ENCODE peak calls at places on chromosomes 7 and 10, in four cellular contexts. X, T, I and S are unnamed samples.

GRCh38 chr7:96962221-96962620 is 43.1 kb upstream of the DLX6 start:
- DNase-seq in X (no peak), T (no peak), I (no peak), S (no peak)

GRCh38 chr7:19242246-19242645 is 97.0 kb upstream of the FERD3L start:
- DNase-seq in X (no peak), T (peak; percentile 13), I (no peak), S (no peak)

GRCh38 chr7:45696476-45696875 is 122.3 kb downstream of the ADCY1 start:
- DNase-seq in X (no peak), T (no peak), I (no peak), S (no peak)

GRCh38 chr7:121623130-121623872 is 227.2 kb upstream of the FAM3C start:
- DNase-seq in X (no peak), T (no peak), I (no peak), S (no peak)

GRCh38 chr10:27844223-27844622 is 98.6 kb upstream of the MKX start:
- DNase-seq in X (no peak), T (no peak), I (no peak), S (no peak)

GRCh38 chr7:139075871-139076686 is 33.4 kb downstream of the ZC3HAV1 start:
- DNase-seq in X (no peak), T (no peak), I (no peak), S (no peak)

GRCh38 chr10:5776881-5777197 is 36.4 kb downstream of the GDI2 start:
- DNase-seq in X (no peak), T (no peak), I (peak; percentile 35), S (no peak)

GRCh38 chr10:121608669-121609190 is 10.5 kb upstream of the FGFR2 start:
- DNase-seq in X (no peak), T (peak; percentile 81), I (no peak), S (peak; percentile 40)

GRCh38 chr10:69866688-69867461 is 65.2 kb downstream of the COL13A1 start:
- DNase-seq in X (no peak), T (peak; percentile 85), I (peak; percentile 46), S (no peak)

GRCh38 chr7:26624431-26624830 is 240.0 kb downstream of the SKAP2 start:
- DNase-seq in X (no peak), T (no peak), I (no peak), S (no peak)

GRCh38 chr7:148383651-148384050 is 206.9 kb upstream of the C7orf33 start:
- DNase-seq in X (no peak), T (no peak), I (no peak), S (no peak)

GRCh38 chr7:123397746-123398145 is 136.6 kb downstream of the IQUB start:
- DNase-seq in X (no peak), T (no peak), I (no peak), S (no peak)

GRCh38 chr7:159098795-159099194 is 45.9 kb downstream of the VIPR2 start:
- DNase-seq in X (no peak), T (no peak), I (no peak), S (no peak)

GRCh38 chr7:140446467-140446866 is 32.8 kb downstream of the MKRN1 start:
- DNase-seq in X (no peak), T (no peak), I (no peak), S (no peak)

GRCh38 chr10:127456122-127456521 is 93.0 kb upstream of the NPS start:
- DNase-seq in X (no peak), T (no peak), I (no peak), S (no peak)

GRCh38 chr7:149720372-149721083 is 52.9 kb downstream of the ZNF467 start:
- DNase-seq in X (no peak), T (no peak), I (no peak), S (no peak)

GRCh38 chr10:109941193-109941872 is 18.0 kb upstream of the XPNPEP1 start:
- DNase-seq in X (no peak), T (peak; percentile 25), I (no peak), S (no peak)

GRCh38 chr10:19922236-19922963 is 106.2 kb downstream of the PLXDC2 start:
- DNase-seq in X (no peak), T (no peak), I (peak; percentile 14), S (no peak)

GRCh38 chr7:129829677-129830631 is 122.8 kb downstream of the UBE2H start:
- DNase-seq in X (no peak), T (peak; percentile 92), I (no peak), S (peak; percentile 77)

GRCh38 chr7:83646027-83646426 is 2.9 kb downstream of the SEMA3E start:
- DNase-seq in X (no peak), T (no peak), I (no peak), S (no peak)

GRCh38 chr7:20241491-20242261 is 24.5 kb upstream of the MACC1 start:
- DNase-seq in X (no peak), T (no peak), I (peak; percentile 83), S (no peak)

GRCh38 chr10:58352956-58353610 is 18.3 kb downstream of the UBE2D1 start:
- DNase-seq in X (no peak), T (no peak), I (no peak), S (no peak)

GRCh38 chr7:23247602-23248335 is 1.2 kb downstream of the GPNMB start:
- DNase-seq in X (no peak), T (peak; percentile 9), I (no peak), S (no peak)

GRCh38 chr7:17558558-17559332 is 260.3 kb downstream of the AHR start:
- DNase-seq in X (no peak), T (no peak), I (no peak), S (no peak)

GRCh38 chr7:2824026-2824677 is 20.0 kb downstream of the GNA12 start:
- DNase-seq in X (no peak), T (no peak), I (no peak), S (no peak)

GRCh38 chr7:25288536-25289283 is 60.4 kb upstream of the NPVF start:
- DNase-seq in X (no peak), T (no peak), I (no peak), S (no peak)

GRCh38 chr10:78802866-78803265 is 265.9 kb upstream of the ZMIZ1 start:
- DNase-seq in X (no peak), T (peak; percentile 10), I (peak; percentile 44), S (no peak)

GRCh38 chr10:64376169-64376568 is 855.0 kb downstream of the REEP3 start:
- DNase-seq in X (no peak), T (peak; percentile 26), I (no peak), S (no peak)

GRCh38 chr7:104271948-104272347 is 56.5 kb upstream of the LHFPL3 start:
- DNase-seq in X (no peak), T (no peak), I (no peak), S (no peak)

GRCh38 chr7:104267701-104268368 is 60.0 kb upstream of the ORC5 start:
- DNase-seq in X (no peak), T (no peak), I (no peak), S (no peak)

GRCh38 chr7:104275900-104276299 is 52.5 kb upstream of the LHFPL3 start:
- DNase-seq in X (no peak), T (no peak), I (no peak), S (peak; percentile 4)

DNA sequence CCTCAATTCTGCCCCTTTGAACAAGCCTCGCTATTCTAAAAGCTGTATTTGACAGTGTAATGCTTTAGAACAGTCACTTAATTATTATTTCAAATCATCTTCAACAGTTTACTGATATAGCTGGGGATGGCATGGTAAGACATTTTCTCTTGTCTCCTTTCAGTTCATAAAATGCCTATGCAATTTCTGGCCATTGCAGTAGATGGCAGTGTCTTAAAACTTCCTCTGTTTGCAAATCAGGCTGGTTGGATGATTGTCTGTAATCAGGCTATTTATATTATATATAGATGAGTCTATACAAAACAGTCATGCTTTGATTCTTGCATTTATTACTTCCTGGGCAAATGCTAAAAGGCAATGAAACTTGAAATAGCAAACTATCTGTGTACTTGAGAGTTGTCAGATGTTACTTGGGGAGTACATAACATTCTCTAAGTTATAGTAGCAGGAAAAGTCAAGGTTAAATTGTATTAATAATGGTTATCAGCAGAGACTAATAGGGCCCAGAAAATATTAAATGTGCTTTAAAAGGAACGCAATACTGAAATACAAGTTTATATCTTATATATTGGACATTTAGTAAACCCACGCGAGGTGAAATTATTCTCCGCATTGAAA is 55.5 kb upstream of the LHFPL3 start:
- DNase-seq in X (no peak), T (no peak), I (no peak), S (peak; percentile 17)
- TF ChIP-seq CTCF in X (no peak), T (peak; percentile 49), I (peak; percentile 56), S (peak; percentile 45)

GRCh38 chr7:131066635-131067034 is 261.0 kb upstream of the MKLN1 start:
- DNase-seq in X (no peak), T (no peak), I (no peak), S (no peak)

GRCh38 chr7:131071786-131072504 is 255.7 kb upstream of the MKLN1 start:
- DNase-seq in X (no peak), T (no peak), I (peak; percentile 62), S (peak; percentile 37)

GRCh38 chr7:131067220-131067619 is 260.5 kb upstream of the MKLN1 start:
- DNase-seq in X (no peak), T (no peak), I (no peak), S (no peak)

GRCh38 chr7:131072505-131073091 is 255.1 kb upstream of the MKLN1 start:
- DNase-seq in X (no peak), T (peak; percentile 59), I (no peak), S (no peak)

DNA sequence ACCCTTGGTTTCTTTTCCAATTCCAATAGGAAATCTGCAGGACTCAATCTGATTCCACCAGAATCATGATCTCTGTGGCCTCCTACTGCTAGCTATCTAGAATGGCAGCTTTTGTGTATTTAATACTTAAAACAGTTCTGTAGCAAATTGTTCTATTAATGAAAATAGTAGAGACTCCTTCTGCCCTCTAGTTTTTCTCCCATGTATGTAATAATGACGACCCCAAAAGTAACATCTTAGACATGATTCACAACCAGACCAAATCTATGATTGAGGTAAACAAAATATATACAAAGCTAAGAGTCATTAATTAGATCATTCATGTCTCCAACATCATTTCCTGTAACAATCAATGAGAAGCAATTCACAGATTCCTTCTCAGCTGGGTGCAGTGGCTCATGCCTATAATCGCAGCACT is 259.1 kb upstream of the MKLN1 start:
- DNase-seq in X (no peak), T (peak; percentile 13), I (no peak), S (no peak)
- TF ChIP-seq CTCF in X (no peak), T (no peak), I (peak; percentile 52), S (no peak)

GRCh38 chr10:129332476-129332875 is 134.6 kb upstream of the MGMT start:
- DNase-seq in X (no peak), T (peak; percentile 75), I (no peak), S (peak; percentile 39)
- TF ChIP-seq CTCF in X (no peak), T (peak; percentile 80), I (peak; percentile 16), S (peak; percentile 57)

GRCh38 chr10:123045961-123046731 is 37.3 kb downstream of the ACADSB start:
- DNase-seq in X (no peak), T (no peak), I (no peak), S (no peak)

GRCh38 chr10:123043409-123043925 is 34.7 kb downstream of the ACADSB start:
- DNase-seq in X (no peak), T (peak; percentile 85), I (peak; percentile 10), S (peak; percentile 63)

GRCh38 chr10:123039632-123039930 is 30.8 kb downstream of the ACADSB start:
- DNase-seq in X (no peak), T (no peak), I (no peak), S (no peak)

GRCh38 chr10:123042708-123043408 is 34.1 kb downstream of the ACADSB start:
- DNase-seq in X (no peak), T (no peak), I (no peak), S (no peak)

DNA sequence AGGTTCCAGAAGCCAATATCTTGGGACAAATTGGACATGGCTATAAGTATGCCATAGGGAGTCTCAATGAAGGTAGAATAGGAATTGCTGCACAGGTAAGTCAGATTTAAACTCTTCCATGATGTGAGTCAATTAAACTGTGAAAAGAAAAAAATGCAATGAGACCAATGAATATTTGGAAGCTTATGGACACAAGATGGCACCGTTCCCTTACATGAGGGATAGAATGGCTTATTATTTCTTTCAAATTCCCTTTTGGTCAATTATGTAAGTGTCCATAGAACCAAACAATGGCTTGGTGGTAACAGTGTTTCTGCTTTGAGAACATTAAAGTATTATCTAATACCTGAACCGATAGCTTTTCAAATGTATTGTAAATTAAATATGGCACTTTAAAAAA is 35.6 kb downstream of the ACADSB start:
- DNase-seq in X (no peak), T (no peak), I (no peak), S (no peak)
- TF ChIP-seq CTCF in X (no peak), T (peak; percentile 51), I (no peak), S (no peak)